ENCODE peak calls at places on chromosomes 1 and 21, in five cellular contexts. R is brain microvascular endothelial cell, K is ureter, S is M059J, W is posterior vena cava. Z is an unnamed sample.
A peak's percentile ranks its signal among the peaks of the same experiment; 100 is the strongest.

GRCh38 chr1:235073968-235074334 is 54.7 kb downstream of the TOMM20 start:
- DNase-seq in W (no peak), K (no peak), S (no peak), R (no peak), Z (no peak)

GRCh38 chr1:246907472-246907871 is 24.3 kb downstream of the AHCTF1 start:
- DNase-seq in W (no peak), S (peak; percentile 46), K (no peak), R (peak; percentile 46), Z (peak; percentile 52)

GRCh38 chr1:148307583-148308185 is 155.6 kb upstream of the NBPF11 start:
- DNase-seq in W (no peak), S (no peak), R (no peak), K (no peak), Z (no peak)

GRCh38 chr1:58649555-58649954 is 50.3 kb downstream of the MYSM1 start:
- DNase-seq in S (no peak), K (peak; percentile 53), W (no peak), R (no peak), Z (no peak)

GRCh38 chr1:100657876-100658715 is 61.4 kb upstream of the VCAM1 start:
- DNase-seq in R (peak; percentile 73), S (no peak), K (no peak), W (no peak), Z (no peak)

GRCh38 chr1:101302831-101303511 is 66.2 kb downstream of the S1PR1 start:
- DNase-seq in R (peak; percentile 14), W (no peak), S (peak; percentile 89), K (no peak), Z (no peak)

GRCh38 chr1:77447669-77448068 is 165.8 kb downstream of the AK5 start:
- DNase-seq in R (no peak), W (no peak), S (no peak), K (no peak), Z (no peak)

GRCh38 chr1:30706528-30706927 is 16.9 kb downstream of the MATN1 start:
- DNase-seq in R (peak; percentile 60), K (no peak), W (peak; percentile 90), S (peak; percentile 49), Z (no peak)

GRCh38 chr21:39696620-39697019 is 48.4 kb upstream of the IGSF5 start:
- DNase-seq in W (no peak), R (no peak), S (peak; percentile 37), K (no peak), Z (no peak)

GRCh38 chr1:9167638-9168037 is 38.7 kb upstream of the GPR157 start:
- DNase-seq in W (no peak), R (no peak), K (no peak), S (no peak), Z (no peak)

GRCh38 chr1:153260980-153261792 is 1.7 kb downstream of the LORICRIN start:
- DNase-seq in W (peak; percentile 83), K (no peak), R (peak; percentile 2), S (no peak), Z (no peak)

GRCh38 chr1:203036135-203036534 is 9.8 kb downstream of the PPFIA4 start:
- DNase-seq in R (no peak), S (no peak), W (no peak), K (no peak), Z (no peak)

GRCh38 chr21:43827015-43827611 is 37.7 kb downstream of the RRP1 start:
- DNase-seq in W (peak; percentile 89), R (peak; percentile 78), K (no peak), S (peak; percentile 91), Z (no peak)

GRCh38 chr21:33643658-33644311 is 1.5 kb downstream of the ITSN1 start:
- DNase-seq in S (no peak), W (no peak), R (no peak), K (no peak), Z (no peak)

GRCh38 chr1:32917521-32917920 is 16.3 kb upstream of the TMEM54 start:
- DNase-seq in S (no peak), R (no peak), K (no peak), W (no peak), Z (no peak)

GRCh38 chr1:8151647-8152046 is 125.5 kb upstream of the ERRFI1 start:
- DNase-seq in W (no peak), R (no peak), K (no peak), S (no peak), Z (no peak)

GRCh38 chr1:201656670-201657032 is 117.7 kb downstream of the NAV1 start:
- DNase-seq in S (peak; percentile 24), K (no peak), R (no peak), W (no peak), Z (peak; percentile 95)

GRCh38 chr21:32474179-32475059 is 61.9 kb downstream of the EVA1C start:
- DNase-seq in S (peak; percentile 57), K (no peak), R (no peak), W (no peak), Z (no peak)

GRCh38 chr1:19793360-19794046 is 6.2 kb downstream of the TMCO4 start:
- DNase-seq in R (no peak), W (peak; percentile 14), K (no peak), S (no peak), Z (no peak)

GRCh38 chr1:153515504-153516394 is 20.0 kb downstream of the S100A6 start:
- DNase-seq in W (no peak), K (peak; percentile 89), R (no peak), S (no peak), Z (no peak)

GRCh38 chr21:21203822-21204339 is 205.7 kb downstream of the NCAM2 start:
- DNase-seq in K (no peak), S (no peak), R (no peak), W (no peak), Z (no peak)

GRCh38 chr21:30268608-30269197 is 14.0 kb downstream of the KRTAP24-1 start:
- DNase-seq in W (no peak), K (no peak), R (no peak), S (no peak), Z (no peak)

GRCh38 chr21:45351061-45351460 is 53.9 kb upstream of the COL18A1 start:
- DNase-seq in W (no peak), R (no peak), K (no peak), S (no peak), Z (no peak)

Z was measured in DMS 273 treated with DMSO at 0.1 percent for 48 hours.